ENCODE peak calls at places on chromosome 10, in eight cellular contexts. B is A549; V is mesothelial cell of epicardium; Y is RWPE1; Q is endothelial cell; A is neural crest cell; N is activated CD8-positive, alpha-beta T cell treated with anti-CD3 and anti-CD28 coated beads for 36 hours; S is testis. T is an unnamed sample.

GRCh38 chr10:11253397-11254002 is 235.8 kb downstream of the CELF2 start:
- DNase-seq in B (no peak), V (no peak), Y (no peak), Q (no peak), A (no peak), N (no peak), S (no peak), T (no peak)

GRCh38 chr10:34696423-34696822 is 118.7 kb downstream of the PARD3 start:
- DNase-seq in B (peak), V (no peak), Y (peak), Q (no peak), A (no peak), N (no peak), S (no peak), T (no peak)

GRCh38 chr10:102646610-102647432 is 2.5 kb downstream of the TRIM8 start:
- DNase-seq in B (no peak), V (no peak), Y (peak), Q (no peak), A (no peak), N (peak), S (peak), T (no peak)

GRCh38 chr10:72340510-72340895 is 14.2 kb downstream of the DNAJB12 start:
- DNase-seq in B (peak), V (peak), Y (peak), Q (peak), A (peak), N (peak), S (peak), T (peak)

GRCh38 chr10:1272079-1272478 is 215.9 kb downstream of the WDR37 start:
- DNase-seq in B (no peak), V (no peak), Y (no peak), Q (no peak), A (no peak), N (no peak), S (no peak), T (no peak)

GRCh38 chr10:118108194-118109026 is 61.7 kb upstream of the RAB11FIP2 start:
- DNase-seq in B (no peak), V (no peak), Y (peak), Q (no peak), A (no peak), N (no peak), S (no peak), T (no peak)

GRCh38 chr10:17238445-17239275 is 10.6 kb downstream of the VIM start:
- DNase-seq in B (peak), V (no peak), Y (peak), Q (peak), A (no peak), N (no peak), S (no peak), T (no peak)

GRCh38 chr10:72061930-72062329 is 26.4 kb downstream of the SPOCK2 start:
- DNase-seq in B (no peak), V (no peak), Y (no peak), Q (no peak), A (no peak), N (no peak), S (no peak), T (no peak)

GRCh38 chr10:18164771-18165361 is 24.6 kb downstream of the CACNB2 start:
- DNase-seq in B (no peak), V (no peak), Y (no peak), Q (no peak), A (no peak), N (no peak), S (no peak), T (no peak)

GRCh38 chr10:132656283-132657126 is 118.9 kb downstream of the INPP5A start:
- DNase-seq in B (no peak), V (no peak), Y (no peak), Q (no peak), A (no peak), N (no peak), S (no peak), T (no peak)

GRCh38 chr10:24277771-24278518 is 69.0 kb downstream of the KIAA1217 start:
- DNase-seq in B (no peak), V (no peak), Y (no peak), Q (no peak), A (no peak), N (no peak), S (no peak), T (no peak)

GRCh38 chr10:93152136-93152535 is 78.4 kb downstream of the CYP26A1 start:
- DNase-seq in B (no peak), V (no peak), Y (peak), Q (no peak), A (no peak), N (no peak), S (no peak), T (no peak)

GRCh38 chr10:93495654-93496321 is 624 bp upstream of the CEP55 start:
- DNase-seq in B (peak), V (no peak), Y (peak), Q (peak), A (no peak), N (peak), S (peak), T (no peak)

GRCh38 chr10:119254355-119254754 is 47.0 kb downstream of the GRK5 start:
- DNase-seq in B (no peak), V (no peak), Y (no peak), Q (no peak), A (no peak), N (no peak), S (no peak), T (no peak)

GRCh38 chr10:119251315-119251708 is 43.9 kb downstream of the GRK5 start:
- DNase-seq in B (no peak), V (no peak), Y (no peak), Q (no peak), A (no peak), N (no peak), S (no peak), T (no peak)

GRCh38 chr10:119252051-119252465 is 44.7 kb downstream of the GRK5 start:
- DNase-seq in B (no peak), V (no peak), Y (no peak), Q (no peak), A (no peak), N (no peak), S (no peak), T (no peak)

GRCh38 chr10:119252470-119253151 is 45.2 kb downstream of the GRK5 start:
- DNase-seq in B (no peak), V (no peak), Y (no peak), Q (no peak), A (no peak), N (no peak), S (no peak), T (no peak)

DNA sequence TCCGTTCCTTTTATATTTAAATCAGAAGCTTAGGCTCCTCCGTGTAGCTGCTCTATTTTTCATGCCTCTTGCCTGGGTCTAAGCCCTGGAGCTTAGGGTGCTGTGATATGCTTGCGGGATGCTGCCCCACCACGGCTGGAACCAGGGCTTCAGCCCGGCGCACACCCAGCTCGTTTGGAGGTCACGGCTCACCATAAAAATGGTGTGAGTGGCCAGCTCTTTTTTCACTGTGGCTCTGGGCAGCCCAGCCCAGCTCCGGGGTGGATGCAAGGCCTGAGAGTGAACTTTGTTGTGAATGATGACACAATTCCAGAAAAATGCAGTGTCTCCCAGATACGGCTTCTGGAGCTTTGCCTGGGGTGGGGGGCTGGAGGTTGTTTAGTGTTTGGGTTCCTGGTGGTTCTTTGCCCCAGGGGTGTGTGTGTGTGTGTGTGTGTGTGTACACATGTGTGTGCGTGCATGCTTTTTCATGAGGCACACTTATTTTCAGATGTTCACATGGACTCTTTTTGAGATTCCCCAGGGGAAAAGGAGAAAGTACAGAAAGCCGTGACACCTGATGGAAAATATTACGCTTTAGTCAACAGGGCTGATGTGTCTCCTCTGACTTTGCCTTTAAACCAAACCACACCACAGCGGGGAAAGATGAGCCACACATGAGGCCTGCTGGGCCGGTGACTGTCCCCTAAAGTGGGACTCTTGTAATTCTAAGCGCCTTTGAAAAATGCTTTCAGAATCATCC is 46.2 kb downstream of the GRK5 start:
- DNase-seq in B (peak), V (peak), Y (peak), Q (no peak), A (no peak), N (peak), S (peak), T (no peak)
- TF ChIP-seq CTCF in B (no peak), V (no peak), Y (no peak), Q (no peak), A (no peak), N (no peak), S (no peak), T (no peak)

GRCh38 chr10:124637746-124638145 is 106.4 kb downstream of the FAM53B start:
- DNase-seq in B (no peak), V (no peak), Y (no peak), Q (no peak), A (no peak), N (no peak), S (no peak), T (no peak)

GRCh38 chr10:124639206-124639605 is 105.0 kb downstream of the FAM53B start:
- DNase-seq in B (no peak), V (no peak), Y (no peak), Q (no peak), A (no peak), N (no peak), S (no peak), T (no peak)

GRCh38 chr10:124639646-124640045 is 104.5 kb downstream of the FAM53B start:
- DNase-seq in B (no peak), V (no peak), Y (no peak), Q (no peak), A (no peak), N (no peak), S (no peak), T (no peak)

GRCh38 chr10:124637091-124637700 is 107.0 kb downstream of the FAM53B start:
- DNase-seq in B (no peak), V (no peak), Y (no peak), Q (no peak), A (no peak), N (no peak), S (no peak), T (no peak)

GRCh38 chr10:124636271-124636993 is 107.7 kb downstream of the FAM53B start:
- DNase-seq in B (no peak), V (no peak), Y (no peak), Q (no peak), A (no peak), N (peak), S (no peak), T (no peak)
- TF ChIP-seq CTCF in B (no peak), V (no peak), Y (no peak), Q (no peak), A (peak), N (peak), S (no peak), T (peak)

GRCh38 chr10:119306514-119306951 is 99.2 kb downstream of the GRK5 start:
- DNase-seq in B (peak), V (no peak), Y (peak), Q (no peak), A (no peak), N (peak), S (no peak), T (no peak)
- TF ChIP-seq CTCF in B (peak), V (no peak), Y (peak), Q (no peak), A (no peak), N (peak), S (no peak), T (no peak)

DNA sequence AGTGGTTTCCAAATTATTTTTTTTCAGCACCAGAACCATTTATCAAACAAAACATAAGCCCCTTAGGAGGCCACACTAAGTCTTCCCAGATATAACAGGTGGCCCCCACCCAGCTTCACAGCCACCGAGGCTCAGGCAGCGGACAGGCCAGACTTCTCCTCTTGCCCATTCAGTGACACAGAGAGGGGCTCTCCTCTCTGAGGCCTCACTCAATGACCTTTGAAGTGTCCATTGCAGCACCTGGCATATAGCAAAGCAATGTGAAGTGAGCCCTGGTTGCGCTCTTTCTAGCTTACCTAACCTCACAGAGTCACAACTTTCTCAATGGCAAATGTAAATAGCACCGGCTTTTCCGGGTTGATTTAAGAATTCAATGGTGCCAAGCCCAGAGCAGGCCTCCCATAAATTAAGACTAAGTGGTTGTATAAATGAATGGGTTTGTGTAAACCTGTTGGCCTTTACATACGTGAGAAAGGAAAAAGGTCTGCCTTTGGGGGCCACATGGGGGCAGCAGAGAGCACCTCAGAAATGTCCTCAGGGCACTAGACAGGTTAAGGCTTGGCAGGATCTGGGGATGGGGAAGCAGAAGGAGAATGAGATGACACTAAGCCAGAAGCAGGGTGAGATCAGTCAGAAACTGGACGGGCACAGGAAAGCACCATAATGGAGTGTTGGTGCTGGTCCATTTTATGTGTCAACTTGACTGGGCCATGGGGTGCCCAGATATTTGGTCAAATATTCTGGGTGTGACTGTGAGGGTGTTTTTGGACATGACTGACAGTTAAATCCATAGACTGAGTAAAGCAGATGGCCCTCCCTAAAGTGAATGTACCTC is 59.1 kb downstream of the FRMPD2 start:
- DNase-seq in B (peak), V (no peak), Y (peak), Q (peak), A (peak), N (peak), S (peak), T (peak)
- TF ChIP-seq CTCF in B (peak), V (peak), Y (peak), Q (peak), A (peak), N (peak), S (peak), T (peak)

GRCh38 chr10:31467791-31468535 is 148.9 kb downstream of the ZEB1 start:
- DNase-seq in B (peak), V (no peak), Y (no peak), Q (no peak), A (no peak), N (peak), S (peak), T (no peak)
- TF ChIP-seq CTCF in B (no peak), V (peak), Y (peak), Q (peak), A (peak), N (peak), S (peak), T (peak)

T was measured in progenitor cell of endocrine pancreas.